ENCODE peak calls at places on chromosomes 3 and 15, in six cellular contexts. One of them, this sample, is unnamed. For H3K36me3 and H3K9me3, the result is how much of the 10 kb centered on the place peaks cover.

GRCh38 chr15:52324109-52324508 is 28.5 kb upstream of the MYO5C start:
- DNase-seq in aorta: no peak
- DNase-seq in upper lobe of right lung: no peak
- DNase-seq in CD4-positive, CD25-positive, alpha-beta regulatory T cell: no peak
- DNase-seq in HepG2: no peak
- DNase-seq in fibroblast of lung: no peak
- DNase-seq in this sample: no peak

GRCh38 chr3:47385007-47385406 is 4.2 kb downstream of the PTPN23 start:
- DNase-seq in aorta: no peak
- DNase-seq in upper lobe of right lung: no peak
- DNase-seq in CD4-positive, CD25-positive, alpha-beta regulatory T cell: no peak
- DNase-seq in HepG2: peak
- DNase-seq in fibroblast of lung: peak
- DNase-seq in this sample: no peak

GRCh38 chr3:71056327-71056726 is 527.2 kb downstream of the FOXP1 start:
- DNase-seq in aorta: no peak
- DNase-seq in upper lobe of right lung: no peak
- DNase-seq in CD4-positive, CD25-positive, alpha-beta regulatory T cell: no peak
- DNase-seq in HepG2: no peak
- DNase-seq in fibroblast of lung: peak
- DNase-seq in this sample: no peak

GRCh38 chr15:80066912-80067311 is 7.4 kb downstream of the ZFAND6 start:
- DNase-seq in aorta: no peak
- DNase-seq in upper lobe of right lung: no peak
- DNase-seq in CD4-positive, CD25-positive, alpha-beta regulatory T cell: no peak
- DNase-seq in HepG2: no peak
- DNase-seq in fibroblast of lung: no peak
- DNase-seq in this sample: no peak

GRCh38 chr3:123552095-123552714 is 32.6 kb downstream of the HACD2 start:
- DNase-seq in aorta: no peak
- DNase-seq in upper lobe of right lung: no peak
- DNase-seq in CD4-positive, CD25-positive, alpha-beta regulatory T cell: no peak
- DNase-seq in HepG2: peak
- DNase-seq in fibroblast of lung: no peak
- DNase-seq in this sample: no peak

GRCh38 chr15:45795487-45796069 is 160.7 kb downstream of the SQOR start:
- DNase-seq in aorta: no peak
- DNase-seq in upper lobe of right lung: no peak
- DNase-seq in CD4-positive, CD25-positive, alpha-beta regulatory T cell: no peak
- DNase-seq in HepG2: peak
- DNase-seq in fibroblast of lung: no peak
- DNase-seq in this sample: no peak

GRCh38 chr15:79172801-79173460 is 82.4 kb upstream of the RASGRF1 start:
- DNase-seq in aorta: no peak
- DNase-seq in upper lobe of right lung: no peak
- DNase-seq in CD4-positive, CD25-positive, alpha-beta regulatory T cell: no peak
- DNase-seq in HepG2: no peak
- DNase-seq in fibroblast of lung: no peak
- DNase-seq in this sample: no peak

GRCh38 chr15:30924353-30924752 is 20.6 kb downstream of the FAN1 start:
- DNase-seq in aorta: no peak
- DNase-seq in upper lobe of right lung: no peak
- DNase-seq in CD4-positive, CD25-positive, alpha-beta regulatory T cell: no peak
- DNase-seq in HepG2: no peak
- DNase-seq in fibroblast of lung: peak
- DNase-seq in this sample: no peak

GRCh38 chr3:123188058-123188457 is 13.7 kb upstream of the SEC22A start:
- DNase-seq in aorta: no peak
- DNase-seq in upper lobe of right lung: no peak
- DNase-seq in CD4-positive, CD25-positive, alpha-beta regulatory T cell: no peak
- DNase-seq in HepG2: no peak
- DNase-seq in fibroblast of lung: no peak
- DNase-seq in this sample: no peak

GRCh38 chr15:89496155-89497098 is at the start of gene RHCG:
- DNase-seq in aorta: no peak
- DNase-seq in upper lobe of right lung: no peak
- DNase-seq in CD4-positive, CD25-positive, alpha-beta regulatory T cell: no peak
- DNase-seq in HepG2: peak
- DNase-seq in fibroblast of lung: peak
- DNase-seq in this sample: no peak

GRCh38 chr15:93052090-93052892 is 36.7 kb downstream of the RGMA start:
- DNase-seq in aorta: no peak
- DNase-seq in upper lobe of right lung: no peak
- DNase-seq in CD4-positive, CD25-positive, alpha-beta regulatory T cell: no peak
- DNase-seq in HepG2: no peak
- DNase-seq in fibroblast of lung: no peak
- DNase-seq in this sample: no peak

GRCh38 chr15:93051236-93052089 is 37.5 kb downstream of the RGMA start:
- DNase-seq in aorta: no peak
- DNase-seq in upper lobe of right lung: no peak
- DNase-seq in CD4-positive, CD25-positive, alpha-beta regulatory T cell: no peak
- DNase-seq in HepG2: no peak
- DNase-seq in fibroblast of lung: no peak
- DNase-seq in this sample: no peak

GRCh38 chr15:93049914-93050534 is 39.0 kb downstream of the RGMA start:
- DNase-seq in aorta: no peak
- DNase-seq in upper lobe of right lung: no peak
- DNase-seq in CD4-positive, CD25-positive, alpha-beta regulatory T cell: no peak
- DNase-seq in HepG2: no peak
- DNase-seq in fibroblast of lung: no peak
- DNase-seq in this sample: no peak

GRCh38 chr15:93049233-93049632 is 39.8 kb downstream of the RGMA start:
- DNase-seq in aorta: no peak
- DNase-seq in upper lobe of right lung: no peak
- DNase-seq in CD4-positive, CD25-positive, alpha-beta regulatory T cell: no peak
- DNase-seq in HepG2: no peak
- DNase-seq in fibroblast of lung: no peak
- DNase-seq in this sample: no peak

GRCh38 chr15:93050648-93051047 is 38.4 kb downstream of the RGMA start:
- DNase-seq in aorta: no peak
- DNase-seq in upper lobe of right lung: no peak
- DNase-seq in CD4-positive, CD25-positive, alpha-beta regulatory T cell: no peak
- DNase-seq in HepG2: no peak
- DNase-seq in fibroblast of lung: no peak
- DNase-seq in this sample: no peak
- H3K36me3 ChIP-seq in aorta: under half
- H3K36me3 ChIP-seq in upper lobe of right lung: under half
- H3K36me3 ChIP-seq in CD4-positive, CD25-positive, alpha-beta regulatory T cell: under half
- H3K36me3 ChIP-seq in HepG2: under half
- H3K36me3 ChIP-seq in fibroblast of lung: under half
- H3K36me3 ChIP-seq in this sample: under half

DNA sequence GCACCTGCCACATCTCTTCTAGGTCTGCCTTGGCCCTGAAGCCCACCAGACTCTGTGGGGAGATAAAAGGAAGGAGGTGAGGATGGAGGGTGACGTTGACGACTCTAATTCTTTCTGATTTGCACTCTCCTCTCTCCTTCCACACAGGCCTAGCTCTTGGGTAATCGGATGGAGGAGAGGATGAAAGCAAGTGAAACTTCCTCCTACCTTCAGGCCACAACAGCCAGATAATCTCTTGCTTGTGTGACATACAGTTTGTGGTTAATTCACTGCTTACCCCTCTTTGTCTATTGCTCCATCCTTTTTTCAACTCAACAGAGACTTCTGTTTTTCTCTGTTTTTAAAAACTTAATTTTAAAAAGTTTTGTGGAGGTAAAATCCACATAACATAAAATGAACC is 208.2 kb downstream of the SV2B start:
- DNase-seq in aorta: no peak
- DNase-seq in upper lobe of right lung: no peak
- DNase-seq in CD4-positive, CD25-positive, alpha-beta regulatory T cell: no peak
- DNase-seq in HepG2: no peak
- DNase-seq in fibroblast of lung: no peak
- DNase-seq in this sample: no peak
- H3K4me3 ChIP-seq in aorta: no peak
- H3K4me3 ChIP-seq in upper lobe of right lung: no peak
- H3K4me3 ChIP-seq in CD4-positive, CD25-positive, alpha-beta regulatory T cell: peak
- H3K4me3 ChIP-seq in HepG2: no peak
- H3K4me3 ChIP-seq in fibroblast of lung: no peak
- H3K4me3 ChIP-seq in this sample: no peak

GRCh38 chr3:177899275-177900067 is 636.8 kb upstream of the KCNMB2 start:
- DNase-seq in aorta: no peak
- DNase-seq in upper lobe of right lung: no peak
- DNase-seq in CD4-positive, CD25-positive, alpha-beta regulatory T cell: no peak
- DNase-seq in HepG2: no peak
- DNase-seq in fibroblast of lung: no peak
- DNase-seq in this sample: no peak
- H3K9me3 ChIP-seq in aorta: under half
- H3K9me3 ChIP-seq in upper lobe of right lung: under half
- H3K9me3 ChIP-seq in CD4-positive, CD25-positive, alpha-beta regulatory T cell: under half
- H3K9me3 ChIP-seq in HepG2: under half
- H3K9me3 ChIP-seq in fibroblast of lung: under half
- H3K9me3 ChIP-seq in this sample: under half

GRCh38 chr15:61685971-61686370 is 374.3 kb downstream of the VPS13C start:
- DNase-seq in aorta: no peak
- DNase-seq in upper lobe of right lung: no peak
- DNase-seq in CD4-positive, CD25-positive, alpha-beta regulatory T cell: no peak
- DNase-seq in HepG2: no peak
- DNase-seq in fibroblast of lung: no peak
- DNase-seq in this sample: no peak
- H3K36me3 ChIP-seq in aorta: under half
- H3K36me3 ChIP-seq in upper lobe of right lung: under half
- H3K36me3 ChIP-seq in CD4-positive, CD25-positive, alpha-beta regulatory T cell: under half
- H3K36me3 ChIP-seq in HepG2: under half
- H3K36me3 ChIP-seq in fibroblast of lung: under half
- H3K36me3 ChIP-seq in this sample: under half

GRCh38 chr15:85454403-85454802 is 74.0 kb downstream of the AKAP13 start:
- DNase-seq in aorta: no peak
- DNase-seq in upper lobe of right lung: no peak
- DNase-seq in CD4-positive, CD25-positive, alpha-beta regulatory T cell: no peak
- DNase-seq in HepG2: no peak
- DNase-seq in fibroblast of lung: no peak
- DNase-seq in this sample: no peak

GRCh38 chr15:85455851-85456250 is 75.4 kb downstream of the AKAP13 start:
- DNase-seq in aorta: no peak
- DNase-seq in upper lobe of right lung: no peak
- DNase-seq in CD4-positive, CD25-positive, alpha-beta regulatory T cell: no peak
- DNase-seq in HepG2: no peak
- DNase-seq in fibroblast of lung: no peak
- DNase-seq in this sample: no peak

GRCh38 chr15:85452436-85452835 is 72.0 kb downstream of the AKAP13 start:
- DNase-seq in aorta: no peak
- DNase-seq in upper lobe of right lung: no peak
- DNase-seq in CD4-positive, CD25-positive, alpha-beta regulatory T cell: no peak
- DNase-seq in HepG2: no peak
- DNase-seq in fibroblast of lung: no peak
- DNase-seq in this sample: no peak

GRCh38 chr15:85453144-85453872 is 72.9 kb downstream of the AKAP13 start:
- DNase-seq in aorta: no peak
- DNase-seq in upper lobe of right lung: no peak
- DNase-seq in CD4-positive, CD25-positive, alpha-beta regulatory T cell: no peak
- DNase-seq in HepG2: no peak
- DNase-seq in fibroblast of lung: no peak
- DNase-seq in this sample: no peak

DNA sequence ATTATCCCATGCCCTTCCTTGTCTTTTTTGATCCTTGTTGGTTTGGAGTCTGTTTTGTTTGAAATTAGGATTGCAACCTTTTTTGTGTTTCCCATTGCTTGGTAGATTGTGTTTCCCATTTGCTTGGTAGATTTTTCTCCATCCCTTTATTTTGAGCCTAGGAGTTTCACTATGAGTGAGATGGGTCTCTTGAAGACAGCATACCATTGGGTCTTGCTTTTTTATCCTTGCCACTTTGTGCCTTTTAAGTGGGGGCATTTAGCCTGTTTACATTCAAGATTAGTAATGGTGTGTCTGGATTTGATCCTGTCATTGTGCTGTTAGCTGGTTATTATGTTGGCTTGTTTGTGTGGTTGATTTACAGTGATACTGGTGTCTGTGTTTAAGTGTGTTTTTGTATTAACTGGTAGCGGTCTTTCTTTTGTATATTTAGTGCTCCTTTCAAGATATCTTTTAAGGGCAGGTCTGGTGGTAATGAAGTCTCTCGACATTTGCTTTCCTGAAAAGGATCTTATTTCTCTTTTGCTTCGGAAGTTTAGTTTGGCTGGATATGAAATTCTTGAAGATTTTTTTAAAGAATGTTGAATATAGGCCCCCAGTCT is 70.8 kb downstream of the AKAP13 start:
- DNase-seq in aorta: no peak
- DNase-seq in upper lobe of right lung: no peak
- DNase-seq in CD4-positive, CD25-positive, alpha-beta regulatory T cell: no peak
- DNase-seq in HepG2: no peak
- DNase-seq in fibroblast of lung: no peak
- DNase-seq in this sample: no peak
- H3K4me3 ChIP-seq in aorta: no peak
- H3K4me3 ChIP-seq in upper lobe of right lung: no peak
- H3K4me3 ChIP-seq in CD4-positive, CD25-positive, alpha-beta regulatory T cell: no peak
- H3K4me3 ChIP-seq in HepG2: no peak
- H3K4me3 ChIP-seq in fibroblast of lung: no peak
- H3K4me3 ChIP-seq in this sample: no peak

This sample was measured in psoas muscle.